ENCODE peak calls at places on chromosomes 13 and 19, in seven cellular contexts. One of them, this sample, is unnamed.

GRCh38 chr19:8081569-8082550 is 29.3 kb downstream of the CCL25 start:
- DNase-seq in NCI-H1092 treated with DMSO at 0.1 percent for 48 hours: no peak
- DNase-seq in dorsolateral prefrontal cortex: no peak
- DNase-seq in IMR-90: no peak
- DNase-seq in activated naive CD8-positive, alpha-beta T cell treated with anti-CD3 and anti-CD28 coated beads for 36 hours: no peak
- DNase-seq in cardiac fibroblast: peak
- DNase-seq in endodermal cell: peak
- DNase-seq in this sample: no peak

GRCh38 chr13:27968316-27969072 is 621 bp downstream of the CDX2 start:
- DNase-seq in NCI-H1092 treated with DMSO at 0.1 percent for 48 hours: peak
- DNase-seq in dorsolateral prefrontal cortex: no peak
- DNase-seq in IMR-90: no peak
- DNase-seq in activated naive CD8-positive, alpha-beta T cell treated with anti-CD3 and anti-CD28 coated beads for 36 hours: no peak
- DNase-seq in cardiac fibroblast: no peak
- DNase-seq in endodermal cell: peak
- DNase-seq in this sample: no peak

GRCh38 chr13:25943666-25944065 is 108.2 kb downstream of the SHISA2 start:
- DNase-seq in NCI-H1092 treated with DMSO at 0.1 percent for 48 hours: no peak
- DNase-seq in dorsolateral prefrontal cortex: no peak
- DNase-seq in IMR-90: no peak
- DNase-seq in activated naive CD8-positive, alpha-beta T cell treated with anti-CD3 and anti-CD28 coated beads for 36 hours: no peak
- DNase-seq in cardiac fibroblast: peak
- DNase-seq in endodermal cell: no peak
- DNase-seq in this sample: no peak

GRCh38 chr13:105537113-105537512 is 998.3 kb downstream of the EFNB2 start:
- DNase-seq in NCI-H1092 treated with DMSO at 0.1 percent for 48 hours: no peak
- DNase-seq in dorsolateral prefrontal cortex: no peak
- DNase-seq in IMR-90: no peak
- DNase-seq in activated naive CD8-positive, alpha-beta T cell treated with anti-CD3 and anti-CD28 coated beads for 36 hours: no peak
- DNase-seq in cardiac fibroblast: no peak
- DNase-seq in endodermal cell: no peak
- DNase-seq in this sample: no peak

GRCh38 chr13:76815344-76815743 is 70.9 kb downstream of the KCTD12 start:
- DNase-seq in NCI-H1092 treated with DMSO at 0.1 percent for 48 hours: no peak
- DNase-seq in dorsolateral prefrontal cortex: no peak
- DNase-seq in IMR-90: no peak
- DNase-seq in activated naive CD8-positive, alpha-beta T cell treated with anti-CD3 and anti-CD28 coated beads for 36 hours: no peak
- DNase-seq in cardiac fibroblast: no peak
- DNase-seq in endodermal cell: no peak
- DNase-seq in this sample: no peak

GRCh38 chr13:93409001-93409400 is 182.4 kb downstream of the GPC6 start:
- DNase-seq in NCI-H1092 treated with DMSO at 0.1 percent for 48 hours: no peak
- DNase-seq in dorsolateral prefrontal cortex: no peak
- DNase-seq in IMR-90: peak
- DNase-seq in activated naive CD8-positive, alpha-beta T cell treated with anti-CD3 and anti-CD28 coated beads for 36 hours: no peak
- DNase-seq in cardiac fibroblast: no peak
- DNase-seq in endodermal cell: no peak
- DNase-seq in this sample: no peak

GRCh38 chr19:6886272-6886671 is 1.1 kb upstream of the ADGRE1 start:
- DNase-seq in NCI-H1092 treated with DMSO at 0.1 percent for 48 hours: no peak
- DNase-seq in dorsolateral prefrontal cortex: no peak
- DNase-seq in IMR-90: no peak
- DNase-seq in activated naive CD8-positive, alpha-beta T cell treated with anti-CD3 and anti-CD28 coated beads for 36 hours: no peak
- DNase-seq in cardiac fibroblast: no peak
- DNase-seq in endodermal cell: no peak
- DNase-seq in this sample: no peak

GRCh38 chr13:108917581-108917980 is 288.2 kb downstream of the MYO16 start:
- DNase-seq in NCI-H1092 treated with DMSO at 0.1 percent for 48 hours: no peak
- DNase-seq in dorsolateral prefrontal cortex: no peak
- DNase-seq in IMR-90: peak
- DNase-seq in activated naive CD8-positive, alpha-beta T cell treated with anti-CD3 and anti-CD28 coated beads for 36 hours: no peak
- DNase-seq in cardiac fibroblast: peak
- DNase-seq in endodermal cell: no peak
- DNase-seq in this sample: no peak

GRCh38 chr19:15618321-15618720 is 3.3 kb downstream of the CYP4F8 start:
- DNase-seq in NCI-H1092 treated with DMSO at 0.1 percent for 48 hours: no peak
- DNase-seq in dorsolateral prefrontal cortex: no peak
- DNase-seq in IMR-90: no peak
- DNase-seq in activated naive CD8-positive, alpha-beta T cell treated with anti-CD3 and anti-CD28 coated beads for 36 hours: no peak
- DNase-seq in cardiac fibroblast: no peak
- DNase-seq in endodermal cell: no peak
- DNase-seq in this sample: no peak

GRCh38 chr13:38348890-38349289 is 761 bp upstream of the UFM1 start:
- DNase-seq in NCI-H1092 treated with DMSO at 0.1 percent for 48 hours: no peak
- DNase-seq in dorsolateral prefrontal cortex: no peak
- DNase-seq in IMR-90: peak
- DNase-seq in activated naive CD8-positive, alpha-beta T cell treated with anti-CD3 and anti-CD28 coated beads for 36 hours: peak
- DNase-seq in cardiac fibroblast: peak
- DNase-seq in endodermal cell: no peak
- DNase-seq in this sample: peak

GRCh38 chr19:13053238-13053637 is 49.4 kb downstream of the LYL1 start:
- DNase-seq in NCI-H1092 treated with DMSO at 0.1 percent for 48 hours: no peak
- DNase-seq in dorsolateral prefrontal cortex: no peak
- DNase-seq in IMR-90: no peak
- DNase-seq in activated naive CD8-positive, alpha-beta T cell treated with anti-CD3 and anti-CD28 coated beads for 36 hours: no peak
- DNase-seq in cardiac fibroblast: peak
- DNase-seq in endodermal cell: no peak
- DNase-seq in this sample: no peak

GRCh38 chr19:15812059-15812722 is 3.3 kb downstream of the OR10H1 start:
- DNase-seq in NCI-H1092 treated with DMSO at 0.1 percent for 48 hours: no peak
- DNase-seq in dorsolateral prefrontal cortex: no peak
- DNase-seq in IMR-90: no peak
- DNase-seq in activated naive CD8-positive, alpha-beta T cell treated with anti-CD3 and anti-CD28 coated beads for 36 hours: no peak
- DNase-seq in cardiac fibroblast: no peak
- DNase-seq in endodermal cell: no peak
- DNase-seq in this sample: no peak

GRCh38 chr13:39571502-39572092 is 31.4 kb downstream of the LHFPL6 start:
- DNase-seq in NCI-H1092 treated with DMSO at 0.1 percent for 48 hours: no peak
- DNase-seq in dorsolateral prefrontal cortex: peak
- DNase-seq in IMR-90: no peak
- DNase-seq in activated naive CD8-positive, alpha-beta T cell treated with anti-CD3 and anti-CD28 coated beads for 36 hours: no peak
- DNase-seq in cardiac fibroblast: no peak
- DNase-seq in endodermal cell: no peak
- DNase-seq in this sample: no peak

This sample was measured in nucleus accumbens.